ENCODE peak calls at places on chromosomes 1 and 21, in ten cellular contexts. One of them, this sample, is unnamed.

GRCh38 chr1:226706664-226707063 is 32.4 kb downstream of the ITPKB start:
- DNase-seq in right lobe of liver: no peak
- DNase-seq in fibroblast of the aortic adventitia: no peak
- DNase-seq in fibroblast of pulmonary artery: no peak
- DNase-seq in AG09309: no peak
- DNase-seq in left ventricle myocardium inferior: no peak
- DNase-seq in ovary: no peak
- DNase-seq in HCT116: no peak
- DNase-seq in CD8-positive, alpha-beta T cell: no peak
- DNase-seq in pancreas: no peak
- DNase-seq in this sample: no peak

GRCh38 chr1:241641748-241642592 is 1.8 kb upstream of the CHML start:
- DNase-seq in right lobe of liver: no peak
- DNase-seq in fibroblast of the aortic adventitia: peak
- DNase-seq in fibroblast of pulmonary artery: peak
- DNase-seq in AG09309: no peak
- DNase-seq in left ventricle myocardium inferior: no peak
- DNase-seq in ovary: no peak
- DNase-seq in HCT116: no peak
- DNase-seq in CD8-positive, alpha-beta T cell: no peak
- DNase-seq in pancreas: no peak
- DNase-seq in this sample: no peak

GRCh38 chr1:23798662-23799142 is 1.9 kb downstream of the GALE start:
- DNase-seq in right lobe of liver: peak
- DNase-seq in fibroblast of the aortic adventitia: no peak
- DNase-seq in fibroblast of pulmonary artery: no peak
- DNase-seq in AG09309: no peak
- DNase-seq in left ventricle myocardium inferior: no peak
- DNase-seq in ovary: peak
- DNase-seq in HCT116: no peak
- DNase-seq in CD8-positive, alpha-beta T cell: no peak
- DNase-seq in pancreas: peak
- DNase-seq in this sample: no peak

GRCh38 chr1:221841291-221841982 is 99.5 kb upstream of the DUSP10 start:
- DNase-seq in right lobe of liver: no peak
- DNase-seq in fibroblast of the aortic adventitia: peak
- DNase-seq in fibroblast of pulmonary artery: peak
- DNase-seq in AG09309: no peak
- DNase-seq in left ventricle myocardium inferior: no peak
- DNase-seq in ovary: no peak
- DNase-seq in HCT116: no peak
- DNase-seq in CD8-positive, alpha-beta T cell: no peak
- DNase-seq in pancreas: no peak
- DNase-seq in this sample: no peak

GRCh38 chr1:226903819-226904710 is 33.6 kb downstream of the PSEN2 start:
- DNase-seq in right lobe of liver: no peak
- DNase-seq in fibroblast of the aortic adventitia: peak
- DNase-seq in fibroblast of pulmonary artery: peak
- DNase-seq in AG09309: no peak
- DNase-seq in left ventricle myocardium inferior: no peak
- DNase-seq in ovary: peak
- DNase-seq in HCT116: no peak
- DNase-seq in CD8-positive, alpha-beta T cell: no peak
- DNase-seq in pancreas: no peak
- DNase-seq in this sample: peak

GRCh38 chr1:87392241-87393192 is 63.8 kb downstream of the LMO4 start:
- DNase-seq in right lobe of liver: no peak
- DNase-seq in fibroblast of the aortic adventitia: peak
- DNase-seq in fibroblast of pulmonary artery: peak
- DNase-seq in AG09309: no peak
- DNase-seq in left ventricle myocardium inferior: no peak
- DNase-seq in ovary: no peak
- DNase-seq in HCT116: no peak
- DNase-seq in CD8-positive, alpha-beta T cell: no peak
- DNase-seq in pancreas: no peak
- DNase-seq in this sample: no peak

GRCh38 chr1:86812286-86812685 is 101.6 kb downstream of the SELENOF start:
- DNase-seq in right lobe of liver: no peak
- DNase-seq in fibroblast of the aortic adventitia: no peak
- DNase-seq in fibroblast of pulmonary artery: no peak
- DNase-seq in AG09309: no peak
- DNase-seq in left ventricle myocardium inferior: no peak
- DNase-seq in ovary: no peak
- DNase-seq in HCT116: no peak
- DNase-seq in CD8-positive, alpha-beta T cell: no peak
- DNase-seq in pancreas: no peak
- DNase-seq in this sample: no peak

GRCh38 chr1:207051615-207051943 is 571 bp upstream of the YOD1 start:
- DNase-seq in right lobe of liver: no peak
- DNase-seq in fibroblast of the aortic adventitia: no peak
- DNase-seq in fibroblast of pulmonary artery: no peak
- DNase-seq in AG09309: no peak
- DNase-seq in left ventricle myocardium inferior: no peak
- DNase-seq in ovary: no peak
- DNase-seq in HCT116: no peak
- DNase-seq in CD8-positive, alpha-beta T cell: no peak
- DNase-seq in pancreas: no peak
- DNase-seq in this sample: no peak

GRCh38 chr1:167454929-167455785 is 63.2 kb downstream of the CD247 start:
- DNase-seq in right lobe of liver: peak
- DNase-seq in fibroblast of the aortic adventitia: peak
- DNase-seq in fibroblast of pulmonary artery: peak
- DNase-seq in AG09309: no peak
- DNase-seq in left ventricle myocardium inferior: peak
- DNase-seq in ovary: peak
- DNase-seq in HCT116: peak
- DNase-seq in CD8-positive, alpha-beta T cell: peak
- DNase-seq in pancreas: peak
- DNase-seq in this sample: no peak

GRCh38 chr1:17163371-17163770 is 41.6 kb upstream of the PADI1 start:
- DNase-seq in right lobe of liver: no peak
- DNase-seq in fibroblast of the aortic adventitia: no peak
- DNase-seq in fibroblast of pulmonary artery: no peak
- DNase-seq in AG09309: no peak
- DNase-seq in left ventricle myocardium inferior: no peak
- DNase-seq in ovary: no peak
- DNase-seq in HCT116: no peak
- DNase-seq in CD8-positive, alpha-beta T cell: no peak
- DNase-seq in pancreas: no peak
- DNase-seq in this sample: no peak

GRCh38 chr1:193749868-193750267 is 563.5 kb upstream of the B3GALT2 start:
- DNase-seq in right lobe of liver: no peak
- DNase-seq in fibroblast of the aortic adventitia: no peak
- DNase-seq in fibroblast of pulmonary artery: no peak
- DNase-seq in AG09309: no peak
- DNase-seq in left ventricle myocardium inferior: no peak
- DNase-seq in ovary: no peak
- DNase-seq in HCT116: no peak
- DNase-seq in CD8-positive, alpha-beta T cell: no peak
- DNase-seq in pancreas: no peak
- DNase-seq in this sample: no peak

GRCh38 chr21:28719731-28720130 is 272.9 kb downstream of the LTN1 start:
- DNase-seq in right lobe of liver: no peak
- DNase-seq in fibroblast of the aortic adventitia: no peak
- DNase-seq in fibroblast of pulmonary artery: peak
- DNase-seq in AG09309: no peak
- DNase-seq in left ventricle myocardium inferior: no peak
- DNase-seq in ovary: no peak
- DNase-seq in HCT116: no peak
- DNase-seq in CD8-positive, alpha-beta T cell: no peak
- DNase-seq in pancreas: no peak
- DNase-seq in this sample: no peak

GRCh38 chr1:212295579-212295978 is 10.4 kb downstream of the PPP2R5A start:
- DNase-seq in right lobe of liver: no peak
- DNase-seq in fibroblast of the aortic adventitia: no peak
- DNase-seq in fibroblast of pulmonary artery: no peak
- DNase-seq in AG09309: no peak
- DNase-seq in left ventricle myocardium inferior: no peak
- DNase-seq in ovary: no peak
- DNase-seq in HCT116: no peak
- DNase-seq in CD8-positive, alpha-beta T cell: no peak
- DNase-seq in pancreas: no peak
- DNase-seq in this sample: no peak

GRCh38 chr1:109112652-109113285 is 1.1 kb upstream of the ELAPOR1 start:
- DNase-seq in right lobe of liver: peak
- DNase-seq in fibroblast of the aortic adventitia: peak
- DNase-seq in fibroblast of pulmonary artery: peak
- DNase-seq in AG09309: peak
- DNase-seq in left ventricle myocardium inferior: peak
- DNase-seq in ovary: peak
- DNase-seq in HCT116: peak
- DNase-seq in CD8-positive, alpha-beta T cell: peak
- DNase-seq in pancreas: peak
- DNase-seq in this sample: peak

GRCh38 chr1:109113787-109114568 is at the start of gene ELAPOR1:
- DNase-seq in right lobe of liver: peak
- DNase-seq in fibroblast of the aortic adventitia: peak
- DNase-seq in fibroblast of pulmonary artery: no peak
- DNase-seq in AG09309: no peak
- DNase-seq in left ventricle myocardium inferior: peak
- DNase-seq in ovary: peak
- DNase-seq in HCT116: no peak
- DNase-seq in CD8-positive, alpha-beta T cell: peak
- DNase-seq in pancreas: peak
- DNase-seq in this sample: peak

GRCh38 chr1:109109906-109110305 is 4.0 kb upstream of the ELAPOR1 start:
- DNase-seq in right lobe of liver: no peak
- DNase-seq in fibroblast of the aortic adventitia: no peak
- DNase-seq in fibroblast of pulmonary artery: no peak
- DNase-seq in AG09309: no peak
- DNase-seq in left ventricle myocardium inferior: no peak
- DNase-seq in ovary: no peak
- DNase-seq in HCT116: no peak
- DNase-seq in CD8-positive, alpha-beta T cell: no peak
- DNase-seq in pancreas: no peak
- DNase-seq in this sample: no peak

GRCh38 chr1:109111386-109112055 is 2.4 kb upstream of the ELAPOR1 start:
- DNase-seq in right lobe of liver: no peak
- DNase-seq in fibroblast of the aortic adventitia: no peak
- DNase-seq in fibroblast of pulmonary artery: no peak
- DNase-seq in AG09309: no peak
- DNase-seq in left ventricle myocardium inferior: no peak
- DNase-seq in ovary: no peak
- DNase-seq in HCT116: no peak
- DNase-seq in CD8-positive, alpha-beta T cell: no peak
- DNase-seq in pancreas: no peak
- DNase-seq in this sample: no peak

GRCh38 chr1:109112056-109112651 is 1.8 kb upstream of the ELAPOR1 start:
- DNase-seq in right lobe of liver: no peak
- DNase-seq in fibroblast of the aortic adventitia: peak
- DNase-seq in fibroblast of pulmonary artery: peak
- DNase-seq in AG09309: no peak
- DNase-seq in left ventricle myocardium inferior: no peak
- DNase-seq in ovary: no peak
- DNase-seq in HCT116: no peak
- DNase-seq in CD8-positive, alpha-beta T cell: no peak
- DNase-seq in pancreas: no peak
- DNase-seq in this sample: no peak
- H3K4me3 ChIP-seq in right lobe of liver: no peak
- H3K4me3 ChIP-seq in fibroblast of the aortic adventitia: peak
- H3K4me3 ChIP-seq in fibroblast of pulmonary artery: peak
- H3K4me3 ChIP-seq in AG09309: peak
- H3K4me3 ChIP-seq in left ventricle myocardium inferior: peak
- H3K4me3 ChIP-seq in ovary: no peak
- H3K4me3 ChIP-seq in HCT116: no peak
- H3K4me3 ChIP-seq in CD8-positive, alpha-beta T cell: no peak
- H3K4me3 ChIP-seq in pancreas: no peak
- H3K4me3 ChIP-seq in this sample: no peak

GRCh38 chr1:5640845-5641244 is 351.4 kb downstream of the NPHP4 start:
- DNase-seq in right lobe of liver: no peak
- DNase-seq in fibroblast of the aortic adventitia: no peak
- DNase-seq in fibroblast of pulmonary artery: no peak
- DNase-seq in AG09309: no peak
- DNase-seq in left ventricle myocardium inferior: no peak
- DNase-seq in ovary: no peak
- DNase-seq in HCT116: peak
- DNase-seq in CD8-positive, alpha-beta T cell: no peak
- DNase-seq in pancreas: no peak
- DNase-seq in this sample: no peak

GRCh38 chr1:5639323-5639722 is 352.9 kb downstream of the NPHP4 start:
- DNase-seq in right lobe of liver: no peak
- DNase-seq in fibroblast of the aortic adventitia: no peak
- DNase-seq in fibroblast of pulmonary artery: no peak
- DNase-seq in AG09309: no peak
- DNase-seq in left ventricle myocardium inferior: no peak
- DNase-seq in ovary: no peak
- DNase-seq in HCT116: no peak
- DNase-seq in CD8-positive, alpha-beta T cell: no peak
- DNase-seq in pancreas: no peak
- DNase-seq in this sample: no peak

GRCh38 chr1:5634893-5635292 is 357.3 kb downstream of the NPHP4 start:
- DNase-seq in right lobe of liver: no peak
- DNase-seq in fibroblast of the aortic adventitia: no peak
- DNase-seq in fibroblast of pulmonary artery: no peak
- DNase-seq in AG09309: no peak
- DNase-seq in left ventricle myocardium inferior: no peak
- DNase-seq in ovary: no peak
- DNase-seq in HCT116: no peak
- DNase-seq in CD8-positive, alpha-beta T cell: no peak
- DNase-seq in pancreas: no peak
- DNase-seq in this sample: no peak

GRCh38 chr1:5638582-5638981 is 353.6 kb downstream of the NPHP4 start:
- DNase-seq in right lobe of liver: no peak
- DNase-seq in fibroblast of the aortic adventitia: no peak
- DNase-seq in fibroblast of pulmonary artery: no peak
- DNase-seq in AG09309: no peak
- DNase-seq in left ventricle myocardium inferior: no peak
- DNase-seq in ovary: no peak
- DNase-seq in HCT116: no peak
- DNase-seq in CD8-positive, alpha-beta T cell: no peak
- DNase-seq in pancreas: no peak
- DNase-seq in this sample: no peak

GRCh38 chr1:5637171-5637570 is 355.1 kb downstream of the NPHP4 start:
- DNase-seq in right lobe of liver: no peak
- DNase-seq in fibroblast of the aortic adventitia: no peak
- DNase-seq in fibroblast of pulmonary artery: no peak
- DNase-seq in AG09309: no peak
- DNase-seq in left ventricle myocardium inferior: no peak
- DNase-seq in ovary: no peak
- DNase-seq in HCT116: peak
- DNase-seq in CD8-positive, alpha-beta T cell: peak
- DNase-seq in pancreas: no peak
- DNase-seq in this sample: peak
- TF ChIP-seq CTCF in right lobe of liver: peak
- TF ChIP-seq CTCF in fibroblast of the aortic adventitia: peak
- TF ChIP-seq CTCF in fibroblast of pulmonary artery: no peak
- TF ChIP-seq CTCF in AG09309: peak
- TF ChIP-seq CTCF in left ventricle myocardium inferior: peak
- TF ChIP-seq CTCF in ovary: no peak
- TF ChIP-seq CTCF in HCT116: peak
- TF ChIP-seq CTCF in CD8-positive, alpha-beta T cell: peak
- TF ChIP-seq CTCF in pancreas: no peak
- TF ChIP-seq CTCF in this sample: no peak

GRCh38 chr1:32991386-32991785 is 26.8 kb upstream of the RNF19B start:
- DNase-seq in right lobe of liver: no peak
- DNase-seq in fibroblast of the aortic adventitia: no peak
- DNase-seq in fibroblast of pulmonary artery: no peak
- DNase-seq in AG09309: no peak
- DNase-seq in left ventricle myocardium inferior: no peak
- DNase-seq in ovary: no peak
- DNase-seq in HCT116: no peak
- DNase-seq in CD8-positive, alpha-beta T cell: no peak
- DNase-seq in pancreas: no peak
- DNase-seq in this sample: no peak
- H3K4me3 ChIP-seq in right lobe of liver: no peak
- H3K4me3 ChIP-seq in fibroblast of the aortic adventitia: no peak
- H3K4me3 ChIP-seq in fibroblast of pulmonary artery: no peak
- H3K4me3 ChIP-seq in AG09309: no peak
- H3K4me3 ChIP-seq in left ventricle myocardium inferior: no peak
- H3K4me3 ChIP-seq in ovary: no peak
- H3K4me3 ChIP-seq in HCT116: no peak
- H3K4me3 ChIP-seq in CD8-positive, alpha-beta T cell: no peak
- H3K4me3 ChIP-seq in pancreas: no peak
- H3K4me3 ChIP-seq in this sample: no peak

GRCh38 chr1:183777359-183777758 is 27.6 kb upstream of the RGL1 start:
- DNase-seq in right lobe of liver: no peak
- DNase-seq in fibroblast of the aortic adventitia: peak
- DNase-seq in fibroblast of pulmonary artery: peak
- DNase-seq in AG09309: no peak
- DNase-seq in left ventricle myocardium inferior: no peak
- DNase-seq in ovary: no peak
- DNase-seq in HCT116: no peak
- DNase-seq in CD8-positive, alpha-beta T cell: no peak
- DNase-seq in pancreas: no peak
- DNase-seq in this sample: no peak
- TF ChIP-seq CTCF in right lobe of liver: no peak
- TF ChIP-seq CTCF in fibroblast of the aortic adventitia: no peak
- TF ChIP-seq CTCF in fibroblast of pulmonary artery: no peak
- TF ChIP-seq CTCF in AG09309: no peak
- TF ChIP-seq CTCF in left ventricle myocardium inferior: no peak
- TF ChIP-seq CTCF in ovary: no peak
- TF ChIP-seq CTCF in HCT116: no peak
- TF ChIP-seq CTCF in CD8-positive, alpha-beta T cell: no peak
- TF ChIP-seq CTCF in pancreas: no peak
- TF ChIP-seq CTCF in this sample: no peak

This sample was measured in lower leg skin.